ENCODE peak calls at places on chromosomes 3 and 15, in six cellular contexts. P is right atrium auricular region; Y is left ventricle myocardium inferior; H is CD8-positive, alpha-beta T cell; R is CD4-positive, CD25-positive, alpha-beta regulatory T cell; C is uterus. E is an unnamed sample. For H3K9me3, the result is how much of the 10 kb centered on the place peaks cover.

GRCh38 chr3:165259518-165260193 is 63.5 kb upstream of the SLITRK3 start:
- DNase-seq in P (no peak), Y (no peak), H (no peak), R (no peak), C (no peak), E (no peak)

GRCh38 chr3:126270145-126270811 is 86.9 kb downstream of the KLF15 start:
- DNase-seq in P (peak), Y (peak), H (no peak), R (no peak), C (peak), E (no peak)

GRCh38 chr15:77866596-77867125 is 210.8 kb downstream of the TBC1D2B start:
- DNase-seq in P (no peak), Y (no peak), H (no peak), R (no peak), C (peak), E (no peak)

GRCh38 chr3:149452036-149452435 is 22.5 kb upstream of the TM4SF4 start:
- DNase-seq in P (no peak), Y (no peak), H (no peak), R (no peak), C (no peak), E (no peak)

GRCh38 chr15:89812126-89812846 is 2.4 kb downstream of the ANPEP start:
- DNase-seq in P (peak), Y (peak), H (no peak), R (no peak), C (no peak), E (no peak)

GRCh38 chr3:13682331-13683013 is 133.5 kb downstream of the FBLN2 start:
- DNase-seq in P (no peak), Y (no peak), H (no peak), R (no peak), C (no peak), E (no peak)

GRCh38 chr15:65057549-65057940 is 10.2 kb downstream of the RASL12 start:
- DNase-seq in P (no peak), Y (no peak), H (no peak), R (no peak), C (no peak), E (no peak)

GRCh38 chr3:53708001-53708621 is 138.1 kb downstream of the CHDH start:
- DNase-seq in P (peak), Y (no peak), H (no peak), R (no peak), C (no peak), E (no peak)

GRCh38 chr15:29045717-29046116 is 159.9 kb downstream of the APBA2 start:
- DNase-seq in P (no peak), Y (no peak), H (no peak), R (no peak), C (no peak), E (no peak)

GRCh38 chr3:196518999-196519737 is 4.0 kb upstream of the SMCO1 start:
- DNase-seq in P (peak), Y (peak), H (peak), R (no peak), C (no peak), E (peak)

GRCh38 chr15:71109130-71109529 is 6.1 kb upstream of the THSD4 start:
- DNase-seq in P (no peak), Y (no peak), H (no peak), R (no peak), C (no peak), E (no peak)

GRCh38 chr15:95610945-95611344 is 719.6 kb upstream of the NR2F2 start:
- DNase-seq in P (no peak), Y (no peak), H (no peak), R (no peak), C (no peak), E (no peak)

GRCh38 chr3:172024679-172025078 is 14.7 kb upstream of the FNDC3B start:
- DNase-seq in P (no peak), Y (no peak), H (no peak), R (no peak), C (no peak), E (no peak)

GRCh38 chr15:66741646-66742045 is 39.6 kb downstream of the SMAD6 start:
- DNase-seq in P (no peak), Y (no peak), H (no peak), R (no peak), C (no peak), E (no peak)

GRCh38 chr15:76460871-76461270 is 124.3 kb downstream of the ISL2 start:
- DNase-seq in P (no peak), Y (no peak), H (no peak), R (no peak), C (no peak), E (no peak)

GRCh38 chr3:94303897-94304296 is 241.0 kb downstream of the NSUN3 start:
- DNase-seq in P (no peak), Y (peak), H (no peak), R (no peak), C (no peak), E (no peak)

GRCh38 chr15:62342959-62343358 is 177.9 kb upstream of the C2CD4B start:
- DNase-seq in P (no peak), Y (no peak), H (no peak), R (no peak), C (no peak), E (no peak)

GRCh38 chr3:126267169-126267975 is 87.0 kb upstream of the ALDH1L1 start:
- DNase-seq in P (peak), Y (peak), H (no peak), R (no peak), C (peak), E (no peak)

GRCh38 chr3:43013743-43014155 is 34.6 kb downstream of the GASK1A start:
- DNase-seq in P (no peak), Y (no peak), H (peak), R (peak), C (no peak), E (no peak)
- H3K9me3 ChIP-seq in P (under half), Y (under half), H (half or more), R (half or more), C (under half), E (under half)

GRCh38 chr15:55552926-55553325 is 35.2 kb downstream of the PYGO1 start:
- DNase-seq in P (no peak), Y (peak), H (no peak), R (no peak), C (no peak), E (no peak)

GRCh38 chr15:55549305-55549704 is 38.8 kb downstream of the PYGO1 start:
- DNase-seq in P (no peak), Y (no peak), H (no peak), R (no peak), C (no peak), E (no peak)

GRCh38 chr15:55552461-55552860 is 35.7 kb downstream of the PYGO1 start:
- DNase-seq in P (no peak), Y (no peak), H (no peak), R (no peak), C (no peak), E (no peak)

DNA sequence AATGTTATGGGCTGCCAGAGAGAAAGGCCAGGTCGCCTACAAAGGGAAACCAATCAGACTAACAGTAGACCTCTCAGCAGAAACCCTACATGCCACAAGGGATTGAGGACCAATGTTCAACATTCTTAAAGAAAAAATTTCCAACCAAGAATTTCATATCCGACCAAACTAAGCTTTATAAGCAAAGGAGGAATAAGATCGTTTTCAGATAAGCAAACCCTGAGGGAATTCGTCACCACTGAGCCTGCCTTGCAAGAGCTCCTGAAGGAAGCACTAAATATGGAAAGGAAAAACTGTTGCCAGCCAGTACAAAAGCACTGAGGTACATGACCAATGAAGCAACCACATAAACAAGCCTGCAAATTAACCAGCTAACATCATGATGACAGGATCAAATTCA is 33.1 kb downstream of the PYGO1 start:
- DNase-seq in P (no peak), Y (no peak), H (no peak), R (no peak), C (no peak), E (no peak)
- H3K9me3 ChIP-seq in P (under half), Y (under half), H (under half), R (under half), C (under half), E (under half)

GRCh38 chr15:25185156-25185710 is 230.4 kb downstream of the SNRPN start:
- DNase-seq in P (no peak), Y (peak), H (peak), R (no peak), C (no peak), E (no peak)
- H3K9me3 ChIP-seq in P (under half), Y (under half), H (under half), R (half or more), C (under half), E (under half)

DNA sequence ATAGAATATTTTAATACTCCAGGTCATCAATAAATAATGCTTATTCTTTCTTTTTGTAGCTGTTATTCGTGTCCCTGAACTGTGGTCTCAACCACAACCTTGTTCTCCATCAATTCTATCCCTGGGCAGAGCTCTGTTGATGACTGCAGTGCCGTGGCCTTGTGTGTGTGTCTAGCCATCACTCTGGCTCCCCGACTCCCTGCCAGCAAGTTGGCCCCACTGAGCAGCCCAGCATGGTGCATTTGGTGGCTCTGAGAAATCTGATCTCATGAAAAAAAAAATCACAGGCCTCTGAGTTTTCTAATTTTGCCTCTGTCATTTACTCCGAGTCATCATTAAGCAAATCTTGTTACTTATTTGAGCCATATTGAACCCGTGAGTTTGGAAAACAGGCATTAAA is 164.7 kb downstream of the GOLGA6L6 start:
- DNase-seq in P (no peak), Y (no peak), H (no peak), R (no peak), C (no peak), E (no peak)
- H3K9me3 ChIP-seq in P (under half), Y (under half), H (under half), R (under half), C (under half), E (under half)

DNA sequence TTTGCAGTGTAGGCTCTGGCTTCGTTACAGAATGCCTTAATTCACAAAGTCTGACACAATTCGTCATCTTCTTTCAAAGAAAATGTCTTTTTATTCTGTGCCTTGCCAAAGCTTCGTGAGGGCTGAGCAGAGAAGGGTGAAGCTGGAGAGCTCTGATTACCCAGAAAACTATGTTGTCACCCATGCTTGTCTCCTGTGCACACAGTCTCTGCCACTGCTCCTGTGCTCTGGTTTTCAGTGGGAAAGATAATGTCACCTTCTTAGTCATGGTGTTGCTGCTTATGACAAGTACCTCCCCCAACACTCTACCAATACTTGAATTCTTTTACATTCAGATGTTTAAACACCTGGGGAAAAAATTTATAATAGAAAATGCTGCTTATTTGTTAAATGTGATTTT is 509.2 kb upstream of the GRM7 start:
- DNase-seq in P (no peak), Y (no peak), H (no peak), R (no peak), C (no peak), E (no peak)
- H3K9me3 ChIP-seq in P (under half), Y (under half), H (under half), R (under half), C (under half), E (under half)

DNA sequence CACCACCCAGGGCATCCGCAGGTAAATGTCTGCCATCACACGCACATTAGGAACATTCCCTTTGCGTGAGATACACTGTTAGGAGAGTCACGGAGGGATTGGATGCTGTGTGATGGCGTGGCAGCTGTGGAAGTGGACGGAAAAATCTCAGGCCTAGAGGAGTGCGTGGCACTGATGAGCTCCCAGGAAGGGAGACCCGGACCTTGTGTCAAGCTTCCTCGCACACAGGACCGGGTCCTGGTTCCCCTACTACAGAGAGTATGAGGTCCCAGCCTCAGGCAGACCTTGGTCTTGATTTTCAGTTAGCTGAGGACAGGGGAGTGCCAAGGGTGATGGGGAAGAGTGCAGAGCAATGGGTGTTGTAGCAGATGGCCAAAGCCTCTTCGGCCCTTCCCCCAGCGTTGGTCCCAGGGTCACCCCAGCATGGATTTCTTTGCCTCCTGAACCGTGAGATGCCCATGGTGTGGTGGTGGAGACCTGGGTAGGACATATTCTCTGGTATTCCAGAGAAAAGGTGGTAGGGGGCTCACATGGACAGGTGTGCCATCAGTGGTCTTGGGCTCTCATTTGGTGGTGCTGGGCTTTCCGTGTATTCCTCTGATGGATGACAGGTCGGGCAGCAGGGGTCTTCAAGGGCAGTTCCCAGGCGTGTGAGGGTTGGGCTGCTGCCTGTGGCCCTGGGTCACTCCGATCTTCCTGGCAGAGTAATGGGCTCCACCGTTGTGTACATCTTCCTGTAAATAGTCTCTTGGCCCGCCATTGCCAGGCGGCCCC is 105.1 kb downstream of the SNRPN start:
- DNase-seq in P (no peak), Y (no peak), H (no peak), R (no peak), C (peak), E (no peak)
- H3K9me3 ChIP-seq in P (half or more), Y (half or more), H (half or more), R (half or more), C (under half), E (half or more)

GRCh38 chr15:25176616-25176923 is 221.8 kb downstream of the SNRPN start:
- DNase-seq in P (peak), Y (peak), H (no peak), R (no peak), C (peak), E (peak)
- H3K9me3 ChIP-seq in P (under half), Y (half or more), H (under half), R (half or more), C (under half), E (under half)

DNA sequence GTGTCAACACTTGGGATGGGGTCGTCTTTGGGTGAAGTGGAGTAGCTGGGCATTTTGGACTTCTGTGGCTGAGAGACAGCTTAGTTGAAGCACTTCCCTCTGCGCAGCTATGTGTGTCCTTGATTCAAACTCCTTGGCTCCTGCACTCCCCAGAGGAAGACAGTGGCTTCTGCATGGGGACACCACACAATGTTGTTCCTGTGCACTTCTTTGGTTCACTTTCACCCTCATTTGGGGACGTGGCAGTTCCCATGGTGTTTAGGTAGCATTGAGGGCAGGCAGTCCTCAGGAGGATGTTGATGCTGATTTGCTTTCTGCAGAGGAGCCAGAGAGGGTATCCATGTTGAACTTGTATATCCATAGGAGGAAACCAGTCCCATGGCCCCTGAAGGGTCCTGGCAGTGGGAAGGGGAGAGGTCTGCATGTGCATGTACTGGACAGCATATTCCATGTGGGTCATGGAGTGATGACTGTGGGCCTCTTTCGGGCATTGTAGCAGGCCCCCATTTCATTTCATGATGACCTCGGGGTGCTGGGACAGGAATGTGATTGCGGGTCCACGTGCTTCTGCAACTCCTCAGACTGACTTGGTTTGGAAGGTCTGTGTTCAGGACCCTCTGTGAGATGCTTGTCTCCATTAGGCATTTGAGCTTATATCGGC is 135.4 kb downstream of the SNRPN start:
- DNase-seq in P (peak), Y (no peak), H (no peak), R (no peak), C (no peak), E (no peak)
- H3K9me3 ChIP-seq in P (half or more), Y (half or more), H (under half), R (half or more), C (under half), E (under half)